ENCODE peak calls at places on chromosomes 1 and 21, in seven cellular contexts. One of them, this sample, is unnamed.

GRCh38 chr21:31948681-31949080 is 75.9 kb downstream of the HUNK start:
- DNase-seq in IMR-90: no peak
- DNase-seq in HCT116: no peak
- DNase-seq in GM12878: no peak
- DNase-seq in K562: no peak
- DNase-seq in H1: no peak
- DNase-seq in HepG2: no peak
- DNase-seq in this sample: no peak

GRCh38 chr1:53659436-53659835 is 79.5 kb downstream of the GLIS1 start:
- DNase-seq in IMR-90: no peak
- DNase-seq in HCT116: no peak
- DNase-seq in GM12878: no peak
- DNase-seq in K562: no peak
- DNase-seq in H1: no peak
- DNase-seq in HepG2: no peak
- DNase-seq in this sample: no peak

GRCh38 chr1:25617626-25618432 is 1.2 kb downstream of the MAN1C1 start:
- DNase-seq in IMR-90: no peak
- DNase-seq in HCT116: no peak
- DNase-seq in GM12878: no peak
- DNase-seq in K562: no peak
- DNase-seq in H1: peak
- DNase-seq in HepG2: no peak
- DNase-seq in this sample: no peak

GRCh38 chr1:44602675-44603610 is 71.3 kb downstream of the TMEM53 start:
- DNase-seq in IMR-90: no peak
- DNase-seq in HCT116: no peak
- DNase-seq in GM12878: no peak
- DNase-seq in K562: no peak
- DNase-seq in H1: no peak
- DNase-seq in HepG2: no peak
- DNase-seq in this sample: no peak

GRCh38 chr1:109787845-109788605 is 24.3 kb upstream of the EPS8L3 start:
- DNase-seq in IMR-90: no peak
- DNase-seq in HCT116: no peak
- DNase-seq in GM12878: no peak
- DNase-seq in K562: no peak
- DNase-seq in H1: no peak
- DNase-seq in HepG2: no peak
- DNase-seq in this sample: no peak

GRCh38 chr1:229000187-229000586 is 264.9 kb downstream of the RHOU start:
- DNase-seq in IMR-90: no peak
- DNase-seq in HCT116: no peak
- DNase-seq in GM12878: no peak
- DNase-seq in K562: no peak
- DNase-seq in H1: no peak
- DNase-seq in HepG2: no peak
- DNase-seq in this sample: no peak

GRCh38 chr1:202807926-202808757 is at the start of gene KDM5B:
- DNase-seq in IMR-90: peak
- DNase-seq in HCT116: peak
- DNase-seq in GM12878: no peak
- DNase-seq in K562: peak
- DNase-seq in H1: peak
- DNase-seq in HepG2: peak
- DNase-seq in this sample: peak

GRCh38 chr1:222096883-222097282 is 355.0 kb upstream of the DUSP10 start:
- DNase-seq in IMR-90: peak
- DNase-seq in HCT116: no peak
- DNase-seq in GM12878: no peak
- DNase-seq in K562: no peak
- DNase-seq in H1: no peak
- DNase-seq in HepG2: no peak
- DNase-seq in this sample: no peak

GRCh38 chr21:44914176-44914874 is 6.4 kb downstream of the ITGB2 start:
- DNase-seq in IMR-90: no peak
- DNase-seq in HCT116: no peak
- DNase-seq in GM12878: no peak
- DNase-seq in K562: no peak
- DNase-seq in H1: no peak
- DNase-seq in HepG2: peak
- DNase-seq in this sample: no peak

GRCh38 chr1:110084226-110085078 is 14.0 kb upstream of the ALX3 start:
- DNase-seq in IMR-90: peak
- DNase-seq in HCT116: no peak
- DNase-seq in GM12878: peak
- DNase-seq in K562: no peak
- DNase-seq in H1: peak
- DNase-seq in HepG2: no peak
- DNase-seq in this sample: no peak

GRCh38 chr1:241611063-241611462 is 29.1 kb downstream of the CHML start:
- DNase-seq in IMR-90: peak
- DNase-seq in HCT116: peak
- DNase-seq in GM12878: no peak
- DNase-seq in K562: peak
- DNase-seq in H1: no peak
- DNase-seq in HepG2: peak
- DNase-seq in this sample: peak

GRCh38 chr1:116667577-116668105 is at the start of gene IGSF3:
- DNase-seq in IMR-90: peak
- DNase-seq in HCT116: no peak
- DNase-seq in GM12878: no peak
- DNase-seq in K562: peak
- DNase-seq in H1: peak
- DNase-seq in HepG2: no peak
- DNase-seq in this sample: peak
- TF ChIP-seq CEBPB in IMR-90: no peak
- TF ChIP-seq CEBPB in HCT116: no peak
- TF ChIP-seq CEBPB in GM12878: no peak
- TF ChIP-seq CEBPB in K562: no peak
- TF ChIP-seq CEBPB in H1: no peak
- TF ChIP-seq CEBPB in HepG2: no peak
- TF ChIP-seq CEBPB in this sample: no peak

GRCh38 chr1:3453891-3454810 is at the start of gene ARHGEF16:
- DNase-seq in IMR-90: peak
- DNase-seq in HCT116: peak
- DNase-seq in GM12878: no peak
- DNase-seq in K562: peak
- DNase-seq in H1: peak
- DNase-seq in HepG2: peak
- DNase-seq in this sample: peak
- TF ChIP-seq CEBPB in IMR-90: no peak
- TF ChIP-seq CEBPB in HCT116: no peak
- TF ChIP-seq CEBPB in GM12878: no peak
- TF ChIP-seq CEBPB in K562: no peak
- TF ChIP-seq CEBPB in H1: no peak
- TF ChIP-seq CEBPB in HepG2: no peak
- TF ChIP-seq CEBPB in this sample: no peak

GRCh38 chr1:171422489-171422888 is 62.8 kb upstream of the PRRC2C start:
- DNase-seq in IMR-90: peak
- DNase-seq in HCT116: no peak
- DNase-seq in GM12878: no peak
- DNase-seq in K562: no peak
- DNase-seq in H1: no peak
- DNase-seq in HepG2: no peak
- DNase-seq in this sample: no peak
- TF ChIP-seq CEBPB in IMR-90: no peak
- TF ChIP-seq CEBPB in HCT116: no peak
- TF ChIP-seq CEBPB in GM12878: no peak
- TF ChIP-seq CEBPB in K562: no peak
- TF ChIP-seq CEBPB in H1: no peak
- TF ChIP-seq CEBPB in HepG2: no peak
- TF ChIP-seq CEBPB in this sample: no peak

GRCh38 chr1:45753248-45754037 is 3.0 kb upstream of the IPP start:
- DNase-seq in IMR-90: no peak
- DNase-seq in HCT116: no peak
- DNase-seq in GM12878: no peak
- DNase-seq in K562: peak
- DNase-seq in H1: no peak
- DNase-seq in HepG2: no peak
- DNase-seq in this sample: no peak
- TF ChIP-seq CEBPB in IMR-90: no peak
- TF ChIP-seq CEBPB in HCT116: no peak
- TF ChIP-seq CEBPB in GM12878: no peak
- TF ChIP-seq CEBPB in K562: peak
- TF ChIP-seq CEBPB in H1: no peak
- TF ChIP-seq CEBPB in HepG2: no peak
- TF ChIP-seq CEBPB in this sample: no peak

DNA sequence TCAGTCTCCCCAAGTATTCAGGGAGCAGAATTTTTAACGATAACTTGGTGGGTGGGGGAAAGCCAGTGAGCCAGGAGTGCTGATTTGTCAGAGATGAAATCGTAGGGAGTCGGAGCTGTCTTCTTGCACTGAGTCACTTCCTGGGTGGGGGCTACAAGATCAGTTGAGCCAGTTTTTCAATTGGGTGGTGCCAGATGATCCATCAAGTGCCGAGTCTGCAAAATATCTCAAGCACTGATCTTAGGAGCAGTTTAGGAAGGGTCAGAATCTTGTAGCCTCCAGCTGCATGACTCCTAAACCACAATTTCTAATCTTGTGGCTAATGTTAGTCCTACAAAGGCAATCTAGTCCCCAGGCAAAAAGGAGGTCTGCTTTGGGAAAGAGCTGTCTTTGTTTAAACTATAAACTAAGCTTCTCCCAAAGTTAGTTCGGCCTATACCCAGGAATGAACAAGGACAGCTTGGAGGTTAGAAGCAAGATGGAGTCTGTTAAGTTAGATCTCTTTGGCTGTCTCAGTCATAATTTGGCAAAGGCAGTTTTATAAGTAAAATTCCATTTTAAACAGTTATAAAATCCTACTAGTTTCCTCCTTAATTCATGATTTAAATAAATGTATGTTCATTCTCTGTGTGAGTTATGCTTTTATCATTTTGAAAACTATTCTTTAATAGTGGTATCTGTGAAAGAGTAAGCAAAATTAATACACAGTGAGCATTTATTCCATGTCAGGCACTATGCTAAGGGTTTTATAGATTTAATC is 51.7 kb downstream of the SLC16A1 start:
- DNase-seq in IMR-90: peak
- DNase-seq in HCT116: peak
- DNase-seq in GM12878: no peak
- DNase-seq in K562: peak
- DNase-seq in H1: peak
- DNase-seq in HepG2: no peak
- DNase-seq in this sample: no peak
- TF ChIP-seq CEBPB in IMR-90: no peak
- TF ChIP-seq CEBPB in HCT116: no peak
- TF ChIP-seq CEBPB in GM12878: no peak
- TF ChIP-seq CEBPB in K562: no peak
- TF ChIP-seq CEBPB in H1: no peak
- TF ChIP-seq CEBPB in HepG2: no peak
- TF ChIP-seq CEBPB in this sample: no peak

GRCh38 chr1:184890539-184890973 is 83.8 kb downstream of the NIBAN1 start:
- DNase-seq in IMR-90: peak
- DNase-seq in HCT116: no peak
- DNase-seq in GM12878: no peak
- DNase-seq in K562: no peak
- DNase-seq in H1: no peak
- DNase-seq in HepG2: no peak
- DNase-seq in this sample: no peak
- TF ChIP-seq CEBPB in IMR-90: no peak
- TF ChIP-seq CEBPB in HCT116: no peak
- TF ChIP-seq CEBPB in GM12878: no peak
- TF ChIP-seq CEBPB in K562: no peak
- TF ChIP-seq CEBPB in H1: no peak
- TF ChIP-seq CEBPB in HepG2: no peak
- TF ChIP-seq CEBPB in this sample: no peak

GRCh38 chr1:41343790-41344679 is 17.2 kb upstream of the FOXO6 start:
- DNase-seq in IMR-90: no peak
- DNase-seq in HCT116: no peak
- DNase-seq in GM12878: peak
- DNase-seq in K562: no peak
- DNase-seq in H1: peak
- DNase-seq in HepG2: no peak
- DNase-seq in this sample: no peak

GRCh38 chr1:41348394-41348793 is 12.8 kb upstream of the FOXO6 start:
- DNase-seq in IMR-90: no peak
- DNase-seq in HCT116: no peak
- DNase-seq in GM12878: no peak
- DNase-seq in K562: no peak
- DNase-seq in H1: peak
- DNase-seq in HepG2: no peak
- DNase-seq in this sample: no peak

GRCh38 chr1:41347276-41347675 is 14.0 kb upstream of the FOXO6 start:
- DNase-seq in IMR-90: no peak
- DNase-seq in HCT116: no peak
- DNase-seq in GM12878: no peak
- DNase-seq in K562: no peak
- DNase-seq in H1: peak
- DNase-seq in HepG2: no peak
- DNase-seq in this sample: no peak

GRCh38 chr1:41342774-41343355 is 18.4 kb upstream of the FOXO6 start:
- DNase-seq in IMR-90: no peak
- DNase-seq in HCT116: no peak
- DNase-seq in GM12878: no peak
- DNase-seq in K562: no peak
- DNase-seq in H1: peak
- DNase-seq in HepG2: no peak
- DNase-seq in this sample: no peak

GRCh38 chr1:41345434-41346075 is 15.7 kb upstream of the FOXO6 start:
- DNase-seq in IMR-90: no peak
- DNase-seq in HCT116: no peak
- DNase-seq in GM12878: no peak
- DNase-seq in K562: no peak
- DNase-seq in H1: peak
- DNase-seq in HepG2: no peak
- DNase-seq in this sample: no peak
- TF ChIP-seq CEBPB in IMR-90: no peak
- TF ChIP-seq CEBPB in HCT116: no peak
- TF ChIP-seq CEBPB in GM12878: no peak
- TF ChIP-seq CEBPB in K562: no peak
- TF ChIP-seq CEBPB in H1: no peak
- TF ChIP-seq CEBPB in HepG2: no peak
- TF ChIP-seq CEBPB in this sample: no peak

DNA sequence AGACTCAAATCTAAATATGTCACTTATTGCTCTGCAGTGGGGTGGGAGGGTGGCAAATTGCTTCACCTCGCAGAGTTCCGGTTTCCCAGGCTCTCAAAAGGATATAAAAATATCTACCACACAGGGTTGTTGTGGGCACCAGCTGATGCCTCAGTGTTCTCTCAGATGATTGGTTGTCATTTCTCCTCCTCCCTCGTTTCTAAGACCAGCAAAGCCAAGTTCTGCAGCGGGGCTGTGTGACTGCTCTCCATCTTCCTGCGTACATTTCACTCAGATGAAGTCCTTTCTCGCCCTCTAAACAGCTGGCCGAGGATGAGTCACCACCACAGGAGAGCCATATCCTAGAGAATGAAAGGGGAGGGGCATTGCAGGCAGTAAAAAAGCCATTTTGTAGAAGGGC is 35.0 kb upstream of the VWA5B1 start:
- DNase-seq in IMR-90: peak
- DNase-seq in HCT116: no peak
- DNase-seq in GM12878: no peak
- DNase-seq in K562: peak
- DNase-seq in H1: no peak
- DNase-seq in HepG2: no peak
- DNase-seq in this sample: peak
- TF ChIP-seq CEBPB in IMR-90: no peak
- TF ChIP-seq CEBPB in HCT116: no peak
- TF ChIP-seq CEBPB in GM12878: no peak
- TF ChIP-seq CEBPB in K562: no peak
- TF ChIP-seq CEBPB in H1: no peak
- TF ChIP-seq CEBPB in HepG2: no peak
- TF ChIP-seq CEBPB in this sample: no peak